ENCODE peak calls at places on chromosomes 1 and 21, in seven cellular contexts. One of them, this sample, is unnamed.

GRCh38 chr1:63827411-63828321 is 53.8 kb downstream of the ROR1 start:
- DNase-seq in coronary artery: no peak
- DNase-seq in cardiac muscle cell: no peak
- DNase-seq in IMR-90: peak; percentile 25
- DNase-seq in left lung: no peak
- DNase-seq in heart right ventricle: no peak
- DNase-seq in uterus: no peak
- DNase-seq in this sample: no peak

GRCh38 chr1:227901239-227901905 is 46.4 kb downstream of the WNT9A start:
- DNase-seq in coronary artery: no peak
- DNase-seq in cardiac muscle cell: no peak
- DNase-seq in IMR-90: no peak
- DNase-seq in left lung: peak; percentile 41
- DNase-seq in heart right ventricle: peak; percentile 4
- DNase-seq in uterus: no peak
- DNase-seq in this sample: no peak

GRCh38 chr1:161989801-161990200 is 33.9 kb downstream of the OLFML2B start:
- DNase-seq in coronary artery: no peak
- DNase-seq in cardiac muscle cell: no peak
- DNase-seq in IMR-90: no peak
- DNase-seq in left lung: no peak
- DNase-seq in heart right ventricle: no peak
- DNase-seq in uterus: no peak
- DNase-seq in this sample: no peak

GRCh38 chr21:15301736-15302135 is 236.9 kb upstream of the NRIP1 start:
- DNase-seq in coronary artery: no peak
- DNase-seq in cardiac muscle cell: no peak
- DNase-seq in IMR-90: no peak
- DNase-seq in left lung: no peak
- DNase-seq in heart right ventricle: no peak
- DNase-seq in uterus: no peak
- DNase-seq in this sample: no peak

GRCh38 chr1:225482489-225482950 is 54.7 kb upstream of the LBR start:
- DNase-seq in coronary artery: no peak
- DNase-seq in cardiac muscle cell: no peak
- DNase-seq in IMR-90: peak; percentile 57
- DNase-seq in left lung: no peak
- DNase-seq in heart right ventricle: no peak
- DNase-seq in uterus: no peak
- DNase-seq in this sample: no peak

GRCh38 chr1:59218521-59219236 is 78.2 kb upstream of the FGGY start:
- DNase-seq in coronary artery: no peak
- DNase-seq in cardiac muscle cell: no peak
- DNase-seq in IMR-90: peak; percentile 71
- DNase-seq in left lung: no peak
- DNase-seq in heart right ventricle: no peak
- DNase-seq in uterus: no peak
- DNase-seq in this sample: no peak

GRCh38 chr1:8604041-8604942 is 213.1 kb downstream of the RERE start:
- DNase-seq in coronary artery: no peak
- DNase-seq in cardiac muscle cell: no peak
- DNase-seq in IMR-90: no peak
- DNase-seq in left lung: no peak
- DNase-seq in heart right ventricle: no peak
- DNase-seq in uterus: no peak
- DNase-seq in this sample: peak; percentile 57

GRCh38 chr1:220734571-220735326 is 13.4 kb upstream of the MTARC2 start:
- DNase-seq in coronary artery: no peak
- DNase-seq in cardiac muscle cell: no peak
- DNase-seq in IMR-90: peak; percentile 81
- DNase-seq in left lung: no peak
- DNase-seq in heart right ventricle: no peak
- DNase-seq in uterus: no peak
- DNase-seq in this sample: peak; percentile 68

GRCh38 chr1:94863297-94863911 is 43.2 kb downstream of the SLC44A3 start:
- DNase-seq in coronary artery: no peak
- DNase-seq in cardiac muscle cell: no peak
- DNase-seq in IMR-90: peak; percentile 64
- DNase-seq in left lung: no peak
- DNase-seq in heart right ventricle: no peak
- DNase-seq in uterus: peak; percentile 68
- DNase-seq in this sample: no peak

GRCh38 chr1:6106321-6106731 is 60.6 kb downstream of the KCNAB2 start:
- DNase-seq in coronary artery: no peak
- DNase-seq in cardiac muscle cell: no peak
- DNase-seq in IMR-90: no peak
- DNase-seq in left lung: peak; percentile 75
- DNase-seq in heart right ventricle: peak; percentile 2
- DNase-seq in uterus: no peak
- DNase-seq in this sample: no peak

GRCh38 chr1:228408869-228409805 is 2.5 kb upstream of the TRIM11 start:
- DNase-seq in coronary artery: no peak
- DNase-seq in cardiac muscle cell: no peak
- DNase-seq in IMR-90: no peak
- DNase-seq in left lung: peak; percentile 55
- DNase-seq in heart right ventricle: no peak
- DNase-seq in uterus: no peak
- DNase-seq in this sample: no peak

GRCh38 chr21:20997633-20998455 is at the start of gene NCAM2:
- DNase-seq in coronary artery: peak; percentile 75
- DNase-seq in cardiac muscle cell: peak; percentile 89
- DNase-seq in IMR-90: peak; percentile 76
- DNase-seq in left lung: peak; percentile 89
- DNase-seq in heart right ventricle: peak; percentile 76
- DNase-seq in uterus: peak; percentile 40
- DNase-seq in this sample: no peak

GRCh38 chr1:42003433-42003832 is 84.7 kb upstream of the HIVEP3 start:
- DNase-seq in coronary artery: no peak
- DNase-seq in cardiac muscle cell: peak; percentile 8
- DNase-seq in IMR-90: no peak
- DNase-seq in left lung: no peak
- DNase-seq in heart right ventricle: no peak
- DNase-seq in uterus: no peak
- DNase-seq in this sample: no peak

GRCh38 chr1:50419192-50419906 is 3.9 kb downstream of the DMRTA2 start:
- DNase-seq in coronary artery: no peak
- DNase-seq in cardiac muscle cell: no peak
- DNase-seq in IMR-90: no peak
- DNase-seq in left lung: peak; percentile 69
- DNase-seq in heart right ventricle: no peak
- DNase-seq in uterus: no peak
- DNase-seq in this sample: no peak

GRCh38 chr1:54795841-54796468 is 5.2 kb downstream of the TTC22 start:
- DNase-seq in coronary artery: no peak
- DNase-seq in cardiac muscle cell: no peak
- DNase-seq in IMR-90: no peak
- DNase-seq in left lung: no peak
- DNase-seq in heart right ventricle: no peak
- DNase-seq in uterus: no peak
- DNase-seq in this sample: no peak

GRCh38 chr1:202172015-202172355 is 11.6 kb upstream of the PTPN7 start:
- DNase-seq in coronary artery: no peak
- DNase-seq in cardiac muscle cell: no peak
- DNase-seq in IMR-90: no peak
- DNase-seq in left lung: no peak
- DNase-seq in heart right ventricle: no peak
- DNase-seq in uterus: no peak
- DNase-seq in this sample: no peak

GRCh38 chr1:55337801-55338447 is 122.8 kb upstream of the USP24 start:
- DNase-seq in coronary artery: peak; percentile 57
- DNase-seq in cardiac muscle cell: peak; percentile 70
- DNase-seq in IMR-90: peak; percentile 79
- DNase-seq in left lung: no peak
- DNase-seq in heart right ventricle: no peak
- DNase-seq in uterus: no peak
- DNase-seq in this sample: peak; percentile 31

GRCh38 chr1:55478742-55479141 is 263.6 kb upstream of the USP24 start:
- DNase-seq in coronary artery: no peak
- DNase-seq in cardiac muscle cell: peak; percentile 8
- DNase-seq in IMR-90: peak; percentile 51
- DNase-seq in left lung: no peak
- DNase-seq in heart right ventricle: no peak
- DNase-seq in uterus: no peak
- DNase-seq in this sample: no peak

GRCh38 chr1:24878775-24879742 is 51.0 kb downstream of the RUNX3 start:
- DNase-seq in coronary artery: peak; percentile 50
- DNase-seq in cardiac muscle cell: no peak
- DNase-seq in IMR-90: peak; percentile 47
- DNase-seq in left lung: no peak
- DNase-seq in heart right ventricle: no peak
- DNase-seq in uterus: no peak
- DNase-seq in this sample: no peak

GRCh38 chr1:40646385-40646784 is 19.1 kb downstream of the RIMS3 start:
- DNase-seq in coronary artery: no peak
- DNase-seq in cardiac muscle cell: no peak
- DNase-seq in IMR-90: peak; percentile 34
- DNase-seq in left lung: no peak
- DNase-seq in heart right ventricle: no peak
- DNase-seq in uterus: no peak
- DNase-seq in this sample: no peak

GRCh38 chr1:51669191-51669590 is 52.3 kb downstream of the OSBPL9 start:
- DNase-seq in coronary artery: no peak
- DNase-seq in cardiac muscle cell: no peak
- DNase-seq in IMR-90: no peak
- DNase-seq in left lung: no peak
- DNase-seq in heart right ventricle: no peak
- DNase-seq in uterus: no peak
- DNase-seq in this sample: no peak

DNA sequence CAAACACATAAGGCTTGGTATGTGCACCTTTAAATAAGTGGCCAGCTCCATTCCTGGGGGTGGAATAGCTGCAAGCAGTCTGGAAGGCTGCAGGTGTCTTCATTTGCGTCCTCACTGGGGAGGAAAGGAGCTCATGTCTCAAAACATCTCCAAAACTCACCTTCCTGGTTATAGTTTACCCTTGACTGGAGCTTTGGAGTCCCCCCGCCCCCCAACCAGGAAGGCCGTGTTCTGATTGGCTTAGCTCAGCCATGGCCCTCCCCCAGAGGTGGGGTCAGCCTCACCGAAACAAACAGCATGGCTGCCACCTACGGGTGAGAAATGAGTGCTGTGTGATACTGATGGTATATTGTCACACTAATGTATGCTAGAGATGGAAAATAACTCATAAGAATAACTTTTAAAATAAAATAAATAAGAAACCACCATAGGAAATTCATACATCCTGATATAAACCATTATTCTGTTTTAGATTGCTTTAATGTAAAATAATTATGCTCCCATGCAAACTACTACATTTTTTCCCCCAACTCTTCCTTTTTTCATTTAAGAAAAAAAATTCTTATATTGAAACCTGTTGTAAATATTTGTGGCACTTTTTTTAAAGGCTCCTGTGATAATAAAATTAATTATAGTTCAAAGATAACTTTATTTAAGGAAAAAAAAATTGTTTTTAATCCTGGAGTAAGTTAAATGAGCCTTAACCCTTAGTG is 90.8 kb downstream of the ZP4 start:
- DNase-seq in coronary artery: no peak
- DNase-seq in cardiac muscle cell: peak; percentile 61
- DNase-seq in IMR-90: peak; percentile 4
- DNase-seq in left lung: no peak
- DNase-seq in heart right ventricle: peak; percentile 36
- DNase-seq in uterus: no peak
- DNase-seq in this sample: peak; percentile 15
- TF ChIP-seq CTCF in coronary artery: no peak
- TF ChIP-seq CTCF in cardiac muscle cell: peak; percentile 46
- TF ChIP-seq CTCF in IMR-90: no peak
- TF ChIP-seq CTCF in left lung: no peak
- TF ChIP-seq CTCF in heart right ventricle: no peak
- TF ChIP-seq CTCF in uterus: no peak
- TF ChIP-seq CTCF in this sample: peak; percentile 75

DNA sequence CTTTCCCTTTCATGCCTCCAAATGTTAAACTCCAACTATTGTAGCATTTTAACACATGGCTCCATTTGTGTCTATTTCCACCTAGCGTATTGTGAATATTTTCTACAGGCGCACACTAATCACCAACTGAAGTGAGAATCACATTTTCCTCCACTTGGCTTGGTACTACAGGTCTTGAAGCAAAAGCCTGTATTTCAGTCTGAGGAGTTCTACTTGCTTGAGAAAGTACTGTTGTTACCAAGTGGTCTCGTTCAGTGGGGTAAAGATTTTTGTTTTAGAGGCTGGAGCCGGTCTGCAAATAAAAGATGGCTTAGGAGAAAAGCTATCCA is 567 bp upstream of the PTBP2 start:
- DNase-seq in coronary artery: no peak
- DNase-seq in cardiac muscle cell: no peak
- DNase-seq in IMR-90: no peak
- DNase-seq in left lung: no peak
- DNase-seq in heart right ventricle: no peak
- DNase-seq in uterus: no peak
- DNase-seq in this sample: no peak
- H3K4me3 ChIP-seq in coronary artery: peak overlapping the region; percentile 99
- H3K4me3 ChIP-seq in cardiac muscle cell: peak overlapping the region; percentile 93
- H3K4me3 ChIP-seq in IMR-90: peak overlapping the region; percentile 96
- H3K4me3 ChIP-seq in left lung: peak overlapping the region; percentile 87
- H3K4me3 ChIP-seq in heart right ventricle: peak overlapping the region; percentile 92
- H3K4me3 ChIP-seq in uterus: peak overlapping the region; percentile 79
- H3K4me3 ChIP-seq in this sample: peak overlapping the region; percentile 99

GRCh38 chr21:28775071-28775470 is 217.6 kb downstream of the LTN1 start:
- DNase-seq in coronary artery: no peak
- DNase-seq in cardiac muscle cell: no peak
- DNase-seq in IMR-90: no peak
- DNase-seq in left lung: no peak
- DNase-seq in heart right ventricle: no peak
- DNase-seq in uterus: no peak
- DNase-seq in this sample: no peak
- TF ChIP-seq CTCF in coronary artery: no peak
- TF ChIP-seq CTCF in cardiac muscle cell: no peak
- TF ChIP-seq CTCF in IMR-90: no peak
- TF ChIP-seq CTCF in left lung: no peak
- TF ChIP-seq CTCF in heart right ventricle: no peak
- TF ChIP-seq CTCF in uterus: no peak
- TF ChIP-seq CTCF in this sample: no peak

DNA sequence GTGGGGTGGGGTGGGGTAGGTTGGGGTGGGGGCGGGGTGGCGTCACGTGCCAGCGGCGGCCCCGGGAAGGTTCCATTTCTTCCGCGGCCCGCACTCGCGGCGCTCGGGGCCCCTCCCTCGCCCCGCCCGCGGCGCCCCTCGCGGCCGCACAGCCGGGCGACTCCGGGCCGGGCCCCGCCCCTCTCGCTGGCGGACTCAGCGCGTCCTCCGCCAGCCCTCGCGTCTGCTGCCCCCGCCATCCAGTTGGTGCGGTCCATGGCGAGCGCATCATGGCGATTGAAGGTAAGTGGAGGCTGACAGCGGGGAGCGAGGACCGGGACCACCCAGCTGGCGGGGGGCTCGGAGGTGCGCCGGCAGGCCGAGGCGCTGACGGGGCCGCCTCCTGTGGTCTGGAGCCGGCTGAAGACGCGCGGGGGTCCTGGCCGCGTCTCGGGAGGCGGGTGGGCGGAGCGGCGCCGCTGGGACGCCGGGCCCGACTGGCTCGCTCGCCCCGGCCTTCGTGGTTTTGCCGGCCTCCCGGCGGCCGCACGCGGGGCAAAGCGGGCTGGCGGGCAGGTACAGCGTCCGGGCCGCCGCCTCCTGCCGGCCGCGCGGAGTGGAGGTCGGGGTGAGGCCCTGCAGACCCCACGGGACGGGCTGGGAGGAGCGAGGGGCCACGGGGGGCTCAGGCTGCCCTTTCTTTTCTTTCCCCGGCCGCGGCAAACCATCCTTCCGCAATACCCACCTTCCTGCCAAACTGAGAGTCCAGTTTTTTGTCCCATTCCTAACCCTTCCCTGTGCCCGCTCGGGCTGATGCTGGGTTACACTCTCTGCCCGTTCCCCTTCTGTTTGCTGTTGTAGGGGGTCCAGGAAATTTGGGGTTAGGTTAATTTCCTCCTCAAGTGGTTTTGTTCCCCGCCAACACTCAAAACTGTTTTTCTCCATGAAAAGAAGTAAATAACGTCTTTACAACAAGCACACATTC is at the start of gene SYT14:
- DNase-seq in coronary artery: no peak
- DNase-seq in cardiac muscle cell: peak; percentile 77
- DNase-seq in IMR-90: peak; percentile 25
- DNase-seq in left lung: peak; percentile 72
- DNase-seq in heart right ventricle: no peak
- DNase-seq in uterus: no peak
- DNase-seq in this sample: no peak
- H3K4me3 ChIP-seq in coronary artery: peak within 1 kb of the TSS; percentile 60
- H3K4me3 ChIP-seq in cardiac muscle cell: peak within 1 kb of the TSS; percentile 96
- H3K4me3 ChIP-seq in IMR-90: peak within 1 kb of the TSS; percentile 61
- H3K4me3 ChIP-seq in left lung: no peak within 1 kb of the TSS
- H3K4me3 ChIP-seq in heart right ventricle: peak within 1 kb of the TSS; percentile 5
- H3K4me3 ChIP-seq in uterus: no peak within 1 kb of the TSS
- H3K4me3 ChIP-seq in this sample: peak within 1 kb of the TSS; percentile 56